ENCODE peak calls at places on chromosomes 1 and 21, in six cellular contexts. M is brain microvascular endothelial cell, L is epithelial cell of esophagus, U is GM13977, P is OCI-LY7, Q is IMR-90. S is an unnamed sample.

GRCh38 chr1:198072177-198072576 is 84.6 kb upstream of the NEK7 start:
- DNase-seq in M (peak), L (peak), U (no peak), P (no peak), Q (no peak), S (no peak)

GRCh38 chr1:19764848-19765247 is 34.9 kb downstream of the TMCO4 start:
- DNase-seq in M (peak), L (peak), U (no peak), P (peak), Q (no peak), S (no peak)

GRCh38 chr1:229011022-229011421 is 259.9 kb upstream of the RAB4A start:
- DNase-seq in M (no peak), L (no peak), U (no peak), P (no peak), Q (no peak), S (no peak)

GRCh38 chr1:202134645-202135172 is 9.8 kb downstream of the ARL8A start:
- DNase-seq in M (no peak), L (no peak), U (no peak), P (no peak), Q (no peak), S (no peak)

GRCh38 chr1:224632381-224632871 is 16.3 kb downstream of the CNIH3 start:
- DNase-seq in M (peak), L (no peak), U (no peak), P (no peak), Q (peak), S (no peak)

GRCh38 chr1:235648407-235648907 is 1.1 kb downstream of the GNG4 start:
- DNase-seq in M (no peak), L (no peak), U (no peak), P (no peak), Q (no peak), S (peak)

GRCh38 chr1:176802316-176802715 is 339.3 kb downstream of the PAPPA2 start:
- DNase-seq in M (no peak), L (no peak), U (no peak), P (no peak), Q (no peak), S (no peak)

GRCh38 chr1:186915555-186915954 is 86.8 kb downstream of the PLA2G4A start:
- DNase-seq in M (no peak), L (no peak), U (no peak), P (no peak), Q (no peak), S (no peak)

GRCh38 chr1:225735252-225736149 is 42.1 kb upstream of the SRP9 start:
- DNase-seq in M (peak), L (peak), U (no peak), P (no peak), Q (peak), S (no peak)

GRCh38 chr1:71656902-71657301 is 576.1 kb upstream of the ZRANB2 start:
- DNase-seq in M (no peak), L (no peak), U (no peak), P (no peak), Q (peak), S (no peak)

GRCh38 chr1:39410915-39411436 is 80.5 kb upstream of the BMP8A start:
- DNase-seq in M (peak), L (peak), U (peak), P (peak), Q (peak), S (peak)

GRCh38 chr21:20943476-20944085 is 54.6 kb upstream of the NCAM2 start:
- DNase-seq in M (no peak), L (no peak), U (no peak), P (no peak), Q (no peak), S (no peak)

GRCh38 chr1:216849141-216849540 is 125.9 kb upstream of the ESRRG start:
- DNase-seq in M (no peak), L (no peak), U (no peak), P (no peak), Q (no peak), S (no peak)

GRCh38 chr1:147515046-147515869 is 26.0 kb upstream of the BCL9 start:
- DNase-seq in M (no peak), L (peak), U (no peak), P (peak), Q (peak), S (no peak)
- TF ChIP-seq CTCF in M (no peak), L (peak), U (no peak), P (peak), Q (no peak), S (no peak)

GRCh38 chr1:67771776-67772175 is 61.5 kb downstream of the GNG12 start:
- DNase-seq in M (no peak), L (no peak), U (no peak), P (no peak), Q (no peak), S (no peak)

GRCh38 chr1:67769633-67770256 is 63.5 kb downstream of the GNG12 start:
- DNase-seq in M (no peak), L (no peak), U (no peak), P (no peak), Q (no peak), S (no peak)

GRCh38 chr1:67768480-67768879 is 64.8 kb downstream of the GNG12 start:
- DNase-seq in M (no peak), L (no peak), U (no peak), P (no peak), Q (no peak), S (no peak)

GRCh38 chr1:67773462-67773861 is 59.8 kb downstream of the GNG12 start:
- DNase-seq in M (peak), L (no peak), U (no peak), P (no peak), Q (peak), S (no peak)

GRCh38 chr1:67771152-67771551 is 62.1 kb downstream of the GNG12 start:
- DNase-seq in M (peak), L (peak), U (no peak), P (peak), Q (peak), S (no peak)
- TF ChIP-seq CTCF in M (peak), L (peak), U (no peak), P (peak), Q (no peak), S (no peak)

DNA sequence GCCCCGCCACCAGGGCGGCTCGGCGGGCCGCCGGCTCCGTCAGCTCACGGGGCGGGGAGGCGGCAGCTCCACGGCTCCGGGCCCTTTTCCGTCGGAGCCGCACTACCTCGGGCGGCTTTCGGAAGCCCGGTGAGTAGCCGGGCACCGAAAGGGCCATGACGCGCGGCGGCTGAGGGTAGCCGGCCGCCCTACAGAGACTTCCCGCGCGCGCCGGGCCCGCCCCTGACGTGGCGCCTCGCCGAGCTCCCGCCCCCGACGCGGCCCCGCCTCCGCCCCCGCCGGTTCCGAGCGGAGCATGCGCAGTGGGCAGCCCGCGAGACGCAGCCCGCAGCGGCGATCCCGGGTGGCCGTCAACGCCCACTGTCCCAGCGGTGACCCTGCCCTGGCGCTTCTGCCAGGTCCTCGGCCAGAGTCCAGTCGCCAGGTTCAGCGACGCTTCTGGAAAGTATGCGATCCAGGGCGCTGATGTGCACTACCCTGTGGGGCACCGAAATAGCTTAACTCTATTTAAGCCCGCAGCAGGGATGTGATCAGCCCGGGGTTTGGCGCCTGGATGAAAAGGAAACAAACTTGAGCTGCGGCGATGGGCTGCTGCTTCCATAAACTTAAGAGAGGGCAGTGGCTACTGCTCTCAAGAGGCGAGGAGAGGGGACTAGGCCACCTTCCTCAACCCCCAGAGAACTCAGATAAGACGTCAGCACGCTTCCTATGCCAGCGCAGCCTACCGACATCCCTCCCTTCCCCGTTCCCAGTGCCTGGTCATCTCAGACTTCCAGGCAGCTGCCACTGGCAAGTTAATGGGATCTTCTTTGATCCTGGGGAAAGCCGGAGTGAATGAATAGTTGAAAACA is at the start of gene DONSON:
- DNase-seq in M (peak), L (peak), U (peak), P (peak), Q (peak), S (peak)
- TF ChIP-seq CTCF in M (no peak), L (no peak), U (no peak), P (peak), Q (no peak), S (no peak)

DNA sequence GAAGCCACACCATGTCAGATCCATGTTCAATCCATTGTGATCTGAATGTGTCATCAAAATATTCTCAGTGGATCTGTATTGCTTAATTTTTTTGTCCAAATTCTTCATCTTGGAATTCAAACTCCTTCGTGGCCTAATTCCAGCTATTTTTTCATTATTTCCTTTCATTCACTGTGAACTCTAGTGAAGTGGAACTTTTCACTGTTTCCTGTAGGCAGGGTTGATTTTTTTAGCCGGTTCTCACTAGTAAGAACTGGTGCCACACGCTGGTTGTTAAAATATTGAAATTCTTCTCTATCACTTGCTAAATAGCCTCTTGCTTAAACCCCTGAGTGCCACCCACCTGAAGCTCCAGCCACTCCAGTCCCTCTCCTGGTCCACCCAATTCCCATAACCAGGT is 7.6 kb upstream of the S100A11 start:
- DNase-seq in M (no peak), L (no peak), U (no peak), P (no peak), Q (no peak), S (no peak)
- TF ChIP-seq CTCF in M (no peak), L (no peak), U (no peak), P (no peak), Q (no peak), S (no peak)

DNA sequence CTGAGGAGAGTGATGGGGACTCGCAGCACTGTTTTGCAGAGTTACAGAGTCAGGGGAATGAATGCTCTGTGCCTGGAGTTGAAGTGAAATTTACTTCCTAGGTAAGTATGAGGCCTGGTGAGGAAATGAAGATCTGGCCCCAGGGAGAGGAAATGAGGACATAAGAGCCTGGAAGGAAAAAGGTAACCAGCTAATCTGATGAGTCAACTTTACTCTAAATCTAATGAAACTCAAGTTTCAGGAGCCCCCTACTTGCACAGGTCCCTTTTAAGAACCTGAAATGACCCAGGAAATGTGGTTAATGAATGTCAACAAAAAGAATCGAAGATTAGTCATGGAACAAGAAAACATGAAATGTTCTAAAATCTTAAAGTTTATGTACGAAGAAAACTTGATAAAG is 599.0 kb downstream of the AGBL4 start:
- DNase-seq in M (no peak), L (no peak), U (no peak), P (no peak), Q (no peak), S (no peak)
- TF ChIP-seq CTCF in M (no peak), L (no peak), U (no peak), P (no peak), Q (no peak), S (no peak)

DNA sequence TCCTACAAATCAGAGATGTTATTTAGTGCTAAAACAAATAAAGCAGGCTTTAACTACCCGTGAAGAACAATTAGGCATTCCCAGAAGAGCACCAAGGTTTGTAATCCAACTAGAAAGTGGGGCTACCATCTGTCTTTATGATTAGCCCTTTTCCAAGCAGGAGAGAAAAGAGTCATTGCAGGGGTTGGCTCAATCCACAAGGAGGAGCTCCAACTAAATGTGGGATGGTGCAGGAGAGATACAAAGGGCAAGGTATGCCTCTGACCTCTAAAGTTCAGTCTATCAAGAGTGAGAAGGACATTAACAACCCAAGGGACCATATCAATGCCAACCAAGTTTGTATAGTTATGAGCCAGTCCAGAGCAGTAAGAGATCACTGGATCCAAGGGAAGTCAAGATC is 382.7 kb upstream of the DUSP10 start:
- DNase-seq in M (no peak), L (peak), U (no peak), P (no peak), Q (no peak), S (no peak)
- TF ChIP-seq CTCF in M (peak), L (peak), U (peak), P (peak), Q (peak), S (no peak)

GRCh38 chr21:35394634-35395369 is 345.7 kb upstream of the RUNX1 start:
- DNase-seq in M (no peak), L (no peak), U (no peak), P (no peak), Q (no peak), S (no peak)
- TF ChIP-seq CTCF in M (no peak), L (no peak), U (no peak), P (no peak), Q (no peak), S (no peak)

GRCh38 chr1:180181048-180181447 is 26.4 kb downstream of the QSOX1 start:
- DNase-seq in M (peak), L (no peak), U (no peak), P (no peak), Q (no peak), S (no peak)
- TF ChIP-seq CTCF in M (peak), L (peak), U (peak), P (peak), Q (peak), S (peak)

S was measured in mesothelial cell of epicardium.